ENCODE peak calls at places on chromosomes 13 and 19, in eight cellular contexts. G is Caco-2; C is NCI-H2081 treated with DMSO at 0.1 percent for 48 hours; N is activated T-helper 1 cell treated with anti-CD3 and anti-CD28 coated beads, Interleukin-2, amount 50 U/mL, for 16 hours; P is activated naive CD8-positive, alpha-beta T cell treated with anti-CD3 and anti-CD28 coated beads for 36 hours; I is non-pigmented ciliary epithelial cell; B is fibroblast of pulmonary artery; Y is NCI-H345. K is an unnamed sample.

GRCh38 chr19:46081928-46082727 is 41.3 kb upstream of the IGFL4 start:
- DNase-seq in G (peak), C (no peak), N (no peak), P (no peak), I (no peak), B (peak), Y (peak), K (peak)

GRCh38 chr19:17137417-17137816 is 61.8 kb downstream of the MYO9B start:
- DNase-seq in G (no peak), C (no peak), N (no peak), P (no peak), I (no peak), B (no peak), Y (no peak), K (no peak)

GRCh38 chr19:41386442-41386841 is 10.1 kb downstream of the TMEM91 start:
- DNase-seq in G (no peak), C (no peak), N (no peak), P (no peak), I (no peak), B (peak), Y (no peak), K (no peak)

GRCh38 chr19:30530751-30531150 is 158.6 kb downstream of the ZNF536 start:
- DNase-seq in G (no peak), C (no peak), N (no peak), P (no peak), I (no peak), B (no peak), Y (no peak), K (no peak)

GRCh38 chr13:75196112-75196855 is 285.7 kb downstream of the TBC1D4 start:
- DNase-seq in G (no peak), C (no peak), N (no peak), P (no peak), I (no peak), B (peak), Y (no peak), K (peak)

GRCh38 chr19:49421039-49421877 is 2.0 kb downstream of the PTH2 start:
- DNase-seq in G (peak), C (no peak), N (no peak), P (peak), I (no peak), B (peak), Y (peak), K (peak)

GRCh38 chr13:52906122-52906903 is 57.9 kb upstream of the PCDH8 start:
- DNase-seq in G (no peak), C (no peak), N (no peak), P (no peak), I (no peak), B (no peak), Y (no peak), K (no peak)

GRCh38 chr13:48478401-48478800 is 54.5 kb downstream of the RCBTB2 start:
- DNase-seq in G (no peak), C (no peak), N (no peak), P (no peak), I (no peak), B (no peak), Y (no peak), K (peak)